ENCODE peak calls at places on chromosome X, in six cellular contexts. Z, I, N, V, F and P are unnamed samples.

GRCh38 chrX:136541294-136541693 is 9.3 kb downstream of the VGLL1 start:
- DNase-seq in V (no peak), I (no peak), F (no peak), N (no peak), Z (no peak), P (no peak)

GRCh38 chrX:11193035-11193469 is 81.9 kb downstream of the HCCS start:
- DNase-seq in N (peak), F (peak), I (peak), Z (no peak), V (no peak), P (no peak)

GRCh38 chrX:150200820-150201287 is 162.3 kb upstream of the MAMLD1 start:
- DNase-seq in V (no peak), F (peak), N (no peak), Z (no peak), I (peak), P (no peak)

GRCh38 chrX:108993909-108994308 is 257.5 kb upstream of the IRS4 start:
- DNase-seq in I (no peak), N (no peak), F (no peak), V (no peak), Z (no peak), P (no peak)

GRCh38 chrX:13265549-13266132 is 54.2 kb downstream of the ATXN3L start:
- DNase-seq in N (peak), I (no peak), V (no peak), Z (no peak), F (no peak), P (no peak)

GRCh38 chrX:63354484-63354883 is 3.4 kb upstream of the SPIN4 start:
- DNase-seq in V (no peak), N (no peak), I (no peak), F (no peak), Z (no peak), P (no peak)

GRCh38 chrX:24364851-24365538 is 4.6 kb downstream of the SUPT20HL1 start:
- DNase-seq in N (no peak), Z (no peak), V (no peak), I (no peak), F (no peak), P (no peak)

GRCh38 chrX:134525086-134525792 is 65.3 kb downstream of the HPRT1 start:
- DNase-seq in I (peak), V (no peak), F (peak), Z (no peak), N (no peak), P (no peak)

GRCh38 chrX:139776614-139777013 is 68.6 kb upstream of the MCF2 start:
- DNase-seq in N (no peak), V (no peak), Z (no peak), I (no peak), F (no peak), P (no peak)

GRCh38 chrX:11665144-11666040 is at the start of gene ARHGAP6:
- DNase-seq in F (peak), V (peak), N (peak), I (peak), Z (no peak), P (no peak)

GRCh38 chrX:114344756-114345155 is 239.1 kb upstream of the HTR2C start:
- DNase-seq in N (no peak), F (peak), I (peak), Z (no peak), V (no peak), P (no peak)

GRCh38 chrX:62923093-62923492 is 428.0 kb downstream of the SPIN4 start:
- DNase-seq in I (no peak), V (no peak), Z (no peak), F (no peak), N (no peak), P (no peak)

GRCh38 chrX:138745215-138745614 is 33.7 kb upstream of the FGF13 start:
- DNase-seq in I (peak), V (peak), N (no peak), Z (peak), F (peak), P (no peak)